ENCODE peak calls at places on chromosome X, in seven cellular contexts. O is Peyer's patch, Z is psoas muscle, S is tibial nerve, Y is AG09309, W is AG10803, A is brain microvascular endothelial cell. C is an unnamed sample.

GRCh38 chrX:119187298-119187697 is 48.8 kb upstream of the PGRMC1 start:
- DNase-seq in O (no peak), Z (no peak), S (no peak), Y (no peak), W (no peak), A (no peak), C (no peak)

GRCh38 chrX:137999542-137999941 is 433.6 kb downstream of the ZIC3 start:
- DNase-seq in O (no peak), Z (no peak), S (no peak), Y (no peak), W (no peak), A (no peak), C (no peak)

GRCh38 chrX:38652934-38653442 is 91.6 kb downstream of the TSPAN7 start:
- DNase-seq in O (no peak), Z (no peak), S (no peak), Y (no peak), W (no peak), A (no peak), C (no peak)

GRCh38 chrX:119041175-119041574 is 31.6 kb upstream of the CT47C1 start:
- DNase-seq in O (peak; percentile 82), Z (peak; percentile 49), S (peak; percentile 13), Y (peak; percentile 25), W (peak; percentile 66), A (peak; percentile 75), C (peak; percentile 54)

GRCh38 chrX:13283968-13284914 is 35.6 kb downstream of the ATXN3L start:
- DNase-seq in O (no peak), Z (no peak), S (no peak), Y (peak; percentile 44), W (peak; percentile 83), A (peak; percentile 27), C (peak; percentile 81)

GRCh38 chrX:12138366-12139313 is at the start of gene FRMPD4:
- DNase-seq in O (no peak), Z (no peak), S (no peak), Y (no peak), W (peak; percentile 39), A (no peak), C (no peak)

GRCh38 chrX:1380672-1381233 is 11.2 kb downstream of the SLC25A6 start:
- DNase-seq in O (peak; percentile 48), Z (no peak), S (no peak), Y (no peak), W (no peak), A (no peak), C (no peak)

GRCh38 chrX:120746153-120746552 is 116.3 kb upstream of the C1GALT1C1 start:
- DNase-seq in O (no peak), Z (no peak), S (no peak), Y (no peak), W (no peak), A (no peak), C (no peak)

GRCh38 chrX:92283298-92283697 is 504.1 kb downstream of the PCDH11X start:
- DNase-seq in O (no peak), Z (no peak), S (no peak), Y (no peak), W (no peak), A (no peak), C (no peak)

GRCh38 chrX:9611436-9612145 is 146.7 kb downstream of the TBL1X start:
- DNase-seq in O (no peak), Z (no peak), S (no peak), Y (no peak), W (peak; percentile 46), A (no peak), C (no peak)

GRCh38 chrX:44183329-44183728 is 160.1 kb downstream of the EFHC2 start:
- DNase-seq in O (no peak), Z (no peak), S (no peak), Y (no peak), W (no peak), A (no peak), C (peak; percentile 37)

GRCh38 chrX:9131066-9131465 is 97.1 kb upstream of the FAM9B start:
- DNase-seq in O (no peak), Z (no peak), S (no peak), Y (no peak), W (no peak), A (no peak), C (peak; percentile 64)

GRCh38 chrX:132216806-132217202 is 2.4 kb downstream of the RAP2C start:
- DNase-seq in O (no peak), Z (no peak), S (no peak), Y (no peak), W (peak; percentile 18), A (no peak), C (peak; percentile 61)

GRCh38 chrX:94058728-94059382 is 384.8 kb downstream of the FAM133A start:
- DNase-seq in O (peak; percentile 50), Z (no peak), S (no peak), Y (no peak), W (no peak), A (peak; percentile 0), C (peak; percentile 22)

GRCh38 chrX:23656684-23657083 is 10.6 kb upstream of the PRDX4 start:
- DNase-seq in O (no peak), Z (no peak), S (no peak), Y (no peak), W (peak; percentile 48), A (no peak), C (peak; percentile 33)

GRCh38 chrX:45860450-45860849 is 659.8 kb upstream of the DIPK2B start:
- DNase-seq in O (no peak), Z (no peak), S (no peak), Y (no peak), W (no peak), A (no peak), C (no peak)

GRCh38 chrX:71493111-71493613 is 39.7 kb upstream of the OGT start:
- DNase-seq in O (no peak), Z (no peak), S (peak; percentile 14), Y (no peak), W (peak; percentile 39), A (no peak), C (peak; percentile 10)

GRCh38 chrX:110462957-110463356 is 104.3 kb downstream of the RTL9 start:
- DNase-seq in O (no peak), Z (no peak), S (no peak), Y (no peak), W (no peak), A (no peak), C (no peak)

GRCh38 chrX:151852294-151852693 is 60.4 kb upstream of the MAGEA4 start:
- DNase-seq in O (no peak), Z (no peak), S (no peak), Y (no peak), W (no peak), A (no peak), C (no peak)

GRCh38 chrX:46665232-46666162 is 91.9 kb downstream of the CHST7 start:
- DNase-seq in O (no peak), Z (no peak), S (no peak), Y (no peak), W (no peak), A (no peak), C (peak; percentile 85)

GRCh38 chrX:15864629-15865028 is 10.0 kb upstream of the AP1S2 start:
- DNase-seq in O (no peak), Z (no peak), S (no peak), Y (no peak), W (no peak), A (peak; percentile 25), C (peak; percentile 84)

DNA sequence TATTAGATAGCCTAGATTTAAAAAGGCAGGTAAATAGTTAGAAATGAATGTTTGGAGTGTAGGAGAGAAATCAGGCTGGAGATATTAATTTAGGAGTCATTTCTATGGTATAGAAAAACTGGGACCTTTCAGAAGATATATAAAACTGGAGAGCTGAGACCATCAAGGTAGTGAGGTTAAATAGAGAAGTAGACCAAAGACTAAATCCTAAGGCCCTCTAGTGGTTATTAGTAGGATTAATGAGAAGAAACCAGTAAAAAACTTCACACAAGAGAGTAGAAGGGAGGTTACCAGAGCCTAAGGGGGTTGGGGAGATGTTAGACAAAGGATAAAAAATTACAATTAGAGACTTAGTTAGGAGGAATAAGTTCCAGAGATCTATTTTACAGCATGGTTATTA is 351.0 kb upstream of the SPANXN1 start:
- DNase-seq in O (no peak), Z (no peak), S (no peak), Y (no peak), W (no peak), A (no peak), C (peak; percentile 0)
- H3K4me3 ChIP-seq in O (no peak overlapping the region), Z (no peak overlapping the region), S (no peak overlapping the region), Y (no peak overlapping the region), W (no peak overlapping the region), A (no peak overlapping the region), C (no peak overlapping the region)

GRCh38 chrX:375181-376036 is 11.3 kb downstream of the PPP2R3B start:
- DNase-seq in O (no peak), Z (no peak), S (no peak), Y (no peak), W (no peak), A (no peak), C (peak; percentile 35)

GRCh38 chrX:373641-374471 is 12.9 kb downstream of the PPP2R3B start:
- DNase-seq in O (no peak), Z (no peak), S (no peak), Y (no peak), W (peak; percentile 30), A (no peak), C (peak; percentile 33)

GRCh38 chrX:371907-372306 is 14.8 kb downstream of the PPP2R3B start:
- DNase-seq in O (no peak), Z (no peak), S (no peak), Y (no peak), W (no peak), A (no peak), C (no peak)

GRCh38 chrX:372856-373640 is 13.7 kb downstream of the PPP2R3B start:
- DNase-seq in O (no peak), Z (no peak), S (no peak), Y (no peak), W (peak; percentile 52), A (no peak), C (no peak)

GRCh38 chrX:374566-374965 is 12.1 kb downstream of the PPP2R3B start:
- DNase-seq in O (no peak), Z (no peak), S (no peak), Y (no peak), W (peak; percentile 4), A (no peak), C (no peak)
- H3K4me3 ChIP-seq in O (no peak overlapping the region), Z (peak overlapping the region; percentile 74), S (no peak overlapping the region), Y (peak overlapping the region; percentile 41), W (peak overlapping the region; percentile 57), A (peak overlapping the region; percentile 54), C (no peak overlapping the region)

DNA sequence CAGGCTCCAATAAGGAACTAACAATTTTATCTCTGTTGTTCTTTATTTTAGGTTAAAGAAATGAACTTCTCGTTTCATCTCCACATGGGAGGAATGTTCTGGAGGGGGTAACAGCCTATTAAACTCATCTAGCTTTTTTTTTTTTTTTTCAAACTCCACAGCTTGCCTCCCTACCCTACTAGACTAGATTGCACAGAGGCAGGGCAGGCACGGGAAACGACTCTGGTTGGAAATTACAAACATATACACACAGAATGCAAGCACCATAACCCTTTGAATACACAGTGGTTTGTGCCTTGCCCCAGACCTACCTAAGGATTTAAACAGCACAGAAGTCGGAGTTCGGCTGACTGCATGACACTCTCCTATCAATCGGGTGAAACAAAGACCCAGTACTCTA is 2.7 kb downstream of the MECP2 start:
- DNase-seq in O (no peak), Z (no peak), S (no peak), Y (no peak), W (no peak), A (no peak), C (no peak)
- H3K4me3 ChIP-seq in O (no peak overlapping the region), Z (peak overlapping the region; percentile 74), S (no peak overlapping the region), Y (no peak overlapping the region), W (no peak overlapping the region), A (no peak overlapping the region), C (no peak overlapping the region)

DNA sequence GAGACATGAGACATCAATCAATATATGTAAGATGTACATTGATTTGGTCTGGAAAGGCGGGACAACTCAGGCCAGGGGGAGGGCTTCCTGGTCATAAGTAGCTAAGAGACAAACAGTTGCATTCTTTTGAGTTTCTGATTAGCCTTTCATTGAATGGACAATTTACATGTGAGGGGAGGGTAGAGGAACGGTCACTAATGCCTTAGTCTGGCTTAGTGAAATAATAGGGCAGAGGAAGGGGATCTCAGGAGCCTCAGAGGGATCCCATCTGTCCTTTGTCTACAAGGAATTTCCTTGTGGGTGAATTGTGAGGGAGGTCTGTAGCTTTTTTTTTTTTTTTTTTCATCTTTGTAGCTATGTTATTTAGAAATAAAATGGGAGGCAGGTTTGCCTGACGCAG is 88.3 kb downstream of the GK start:
- DNase-seq in O (no peak), Z (no peak), S (no peak), Y (no peak), W (no peak), A (no peak), C (no peak)
- H3K4me3 ChIP-seq in O (no peak overlapping the region), Z (no peak overlapping the region), S (no peak overlapping the region), Y (no peak overlapping the region), W (no peak overlapping the region), A (no peak overlapping the region), C (no peak overlapping the region)